ENCODE peak calls at places on chromosomes 12 and 14, in five cellular contexts. N is trophoblast cell; R is prostate gland; L is CD8-positive, alpha-beta memory T cell; E is tibial artery. F is an unnamed sample. For H3K4me1, the result is how much of the 10 kb centered on the place peaks cover.

GRCh38 chr12:54257332-54257731 is 22.6 kb downstream of the CBX5 start:
- DNase-seq in R (no peak), L (no peak), E (no peak), N (peak), F (no peak)

GRCh38 chr14:77406718-77407117 is 16.6 kb downstream of the NOXRED1 start:
- DNase-seq in R (no peak), E (no peak), N (no peak), L (no peak), F (no peak)

GRCh38 chr12:89328483-89329030 is 23.7 kb downstream of the DUSP6 start:
- DNase-seq in E (no peak), R (no peak), N (no peak), L (no peak), F (no peak)

GRCh38 chr14:71586131-71586893 is 345.9 kb upstream of the RGS6 start:
- DNase-seq in N (no peak), E (peak), L (no peak), R (no peak), F (no peak)

GRCh38 chr12:81095470-81096232 is 17.8 kb downstream of the ACSS3 start:
- DNase-seq in R (no peak), L (no peak), E (no peak), N (no peak), F (no peak)

GRCh38 chr14:50775357-50775756 is 55.6 kb downstream of the NIN start:
- DNase-seq in R (no peak), L (no peak), N (peak), E (no peak), F (no peak)

GRCh38 chr12:51393676-51394545 is 2.7 kb upstream of the GALNT6 start:
- DNase-seq in N (peak), E (no peak), L (peak), R (no peak), F (peak)

GRCh38 chr12:25996677-25997076 is 38.2 kb downstream of the RASSF8 start:
- DNase-seq in R (no peak), L (no peak), N (no peak), E (no peak), F (no peak)

GRCh38 chr14:61466249-61466904 is 145.0 kb downstream of the PRKCH start:
- DNase-seq in E (peak), R (no peak), L (no peak), N (peak), F (no peak)

GRCh38 chr12:22684124-22684523 is 59.2 kb downstream of the ETNK1 start:
- DNase-seq in L (no peak), E (no peak), N (no peak), R (no peak), F (no peak)

GRCh38 chr14:50344831-50345563 is 32.9 kb downstream of the DMAC2L start:
- DNase-seq in E (no peak), N (no peak), L (no peak), R (peak), F (no peak)

GRCh38 chr12:10722905-10723866 is at the start of gene YBX3:
- DNase-seq in R (peak), N (peak), L (peak), E (peak), F (no peak)

GRCh38 chr12:120851444-120851843 is 52.7 kb downstream of the SPPL3 start:
- DNase-seq in L (no peak), E (no peak), R (no peak), N (no peak), F (no peak)

GRCh38 chr14:53409974-53410373 is 256.9 kb upstream of the DDHD1 start:
- DNase-seq in E (no peak), N (peak), L (no peak), R (no peak), F (no peak)

GRCh38 chr12:79223210-79223609 is 358.6 kb downstream of the SYT1 start:
- DNase-seq in N (no peak), E (no peak), L (no peak), R (no peak), F (no peak)

DNA sequence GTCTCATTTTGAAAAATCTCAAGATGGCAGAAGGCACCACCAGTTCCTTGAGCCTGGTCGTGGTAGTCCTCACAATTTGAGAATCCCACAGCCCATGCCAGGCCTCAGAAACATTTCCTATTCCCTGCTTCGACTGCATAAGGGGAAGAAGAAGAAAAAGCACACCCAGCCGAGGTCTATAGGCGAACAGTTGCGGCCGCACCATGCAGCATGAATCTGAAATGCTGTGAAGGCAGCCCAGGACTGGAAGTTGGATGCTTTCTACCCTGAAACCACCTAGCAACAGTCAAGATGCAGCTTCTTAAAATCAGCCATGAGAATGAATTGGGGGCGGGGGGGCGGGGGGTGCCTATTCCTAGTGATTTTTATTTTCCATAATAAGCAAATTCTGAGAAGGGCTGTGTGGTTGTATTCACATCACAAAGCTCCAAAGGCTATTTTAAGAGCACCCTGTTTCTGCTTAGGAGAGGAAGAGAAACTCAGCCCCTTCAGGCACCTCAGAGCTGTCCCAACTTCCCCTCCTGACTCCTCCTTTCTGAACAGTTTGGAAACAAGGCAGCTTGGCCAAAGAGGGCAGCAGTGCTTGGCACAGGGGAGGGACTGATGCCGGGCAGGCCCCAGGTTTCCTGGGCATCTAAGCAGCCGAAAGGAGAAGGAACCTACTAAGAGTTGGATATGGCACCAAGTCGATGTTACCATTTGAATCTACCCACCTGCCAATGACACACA is 172.5 kb upstream of the FOXN3 start:
- DNase-seq in R (no peak), L (no peak), N (no peak), E (no peak), F (no peak)
- H3K27ac ChIP-seq in R (no peak), L (no peak), N (no peak), E (no peak), F (no peak)

GRCh38 chr12:1719139-1719538 is 28.3 kb downstream of the ADIPOR2 start:
- DNase-seq in E (no peak), L (no peak), R (no peak), N (no peak), F (no peak)
- H3K4me1 ChIP-seq in E (half or more), L (under half), R (under half), N (under half), F (under half)

GRCh38 chr14:91929700-91930099 is 17.8 kb downstream of the FBLN5 start:
- DNase-seq in E (no peak), N (no peak), R (no peak), L (no peak), F (no peak)

GRCh38 chr14:91926131-91926890 is 21.2 kb downstream of the FBLN5 start:
- DNase-seq in E (no peak), R (no peak), N (no peak), L (no peak), F (no peak)

GRCh38 chr14:91927216-91927615 is 20.3 kb downstream of the FBLN5 start:
- DNase-seq in N (no peak), R (no peak), L (no peak), E (no peak), F (no peak)

GRCh38 chr14:91925727-91926121 is 21.8 kb downstream of the FBLN5 start:
- DNase-seq in E (no peak), L (no peak), R (no peak), N (no peak), F (no peak)

GRCh38 chr14:91927800-91928199 is 19.7 kb downstream of the FBLN5 start:
- DNase-seq in E (no peak), L (no peak), R (no peak), N (no peak), F (no peak)
- H3K4me3 ChIP-seq in E (no peak), L (no peak), R (no peak), N (no peak), F (no peak)

GRCh38 chr12:104462931-104463339 is 6.2 kb downstream of the CHST11 start:
- DNase-seq in E (no peak), L (peak), R (no peak), N (no peak), F (peak)
- H3K27ac ChIP-seq in E (peak), L (peak), R (no peak), N (no peak), F (peak)

DNA sequence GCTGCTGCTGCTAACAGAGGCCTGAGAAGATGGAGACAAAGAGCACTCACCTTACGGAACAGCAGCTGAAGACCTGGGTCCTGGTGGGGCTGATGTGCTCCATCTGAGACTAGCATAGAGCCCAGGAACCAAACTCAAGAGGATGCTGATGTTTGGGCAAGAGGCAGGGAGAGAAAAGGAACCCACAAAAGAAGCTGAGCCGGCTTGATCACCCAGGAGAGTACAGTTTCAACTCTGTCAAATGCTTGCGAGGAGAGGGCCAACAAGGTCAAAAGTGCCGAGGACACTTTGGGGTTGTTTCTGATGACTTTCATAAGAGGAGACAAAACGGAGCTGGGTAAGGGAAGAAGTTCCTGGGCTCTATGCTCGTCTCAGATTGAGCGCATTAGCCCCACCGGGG is 17.3 kb upstream of the NT5DC3 start:
- DNase-seq in L (no peak), R (no peak), E (no peak), N (no peak), F (no peak)
- H3K4me1 ChIP-seq in L (under half), R (under half), E (under half), N (under half), F (under half)

GRCh38 chr12:108319277-108320234 is 19.6 kb downstream of the CMKLR1 start:
- DNase-seq in R (no peak), E (no peak), N (no peak), L (peak), F (no peak)

GRCh38 chr12:108316153-108316892 is 22.8 kb downstream of the CMKLR1 start:
- DNase-seq in L (peak), N (no peak), E (no peak), R (no peak), F (no peak)

GRCh38 chr12:108320503-108321293 is 18.4 kb downstream of the CMKLR1 start:
- DNase-seq in L (peak), N (no peak), E (no peak), R (no peak), F (no peak)

GRCh38 chr12:108317303-108318283 is 21.5 kb downstream of the CMKLR1 start:
- DNase-seq in N (no peak), R (no peak), L (no peak), E (no peak), F (no peak)

DNA sequence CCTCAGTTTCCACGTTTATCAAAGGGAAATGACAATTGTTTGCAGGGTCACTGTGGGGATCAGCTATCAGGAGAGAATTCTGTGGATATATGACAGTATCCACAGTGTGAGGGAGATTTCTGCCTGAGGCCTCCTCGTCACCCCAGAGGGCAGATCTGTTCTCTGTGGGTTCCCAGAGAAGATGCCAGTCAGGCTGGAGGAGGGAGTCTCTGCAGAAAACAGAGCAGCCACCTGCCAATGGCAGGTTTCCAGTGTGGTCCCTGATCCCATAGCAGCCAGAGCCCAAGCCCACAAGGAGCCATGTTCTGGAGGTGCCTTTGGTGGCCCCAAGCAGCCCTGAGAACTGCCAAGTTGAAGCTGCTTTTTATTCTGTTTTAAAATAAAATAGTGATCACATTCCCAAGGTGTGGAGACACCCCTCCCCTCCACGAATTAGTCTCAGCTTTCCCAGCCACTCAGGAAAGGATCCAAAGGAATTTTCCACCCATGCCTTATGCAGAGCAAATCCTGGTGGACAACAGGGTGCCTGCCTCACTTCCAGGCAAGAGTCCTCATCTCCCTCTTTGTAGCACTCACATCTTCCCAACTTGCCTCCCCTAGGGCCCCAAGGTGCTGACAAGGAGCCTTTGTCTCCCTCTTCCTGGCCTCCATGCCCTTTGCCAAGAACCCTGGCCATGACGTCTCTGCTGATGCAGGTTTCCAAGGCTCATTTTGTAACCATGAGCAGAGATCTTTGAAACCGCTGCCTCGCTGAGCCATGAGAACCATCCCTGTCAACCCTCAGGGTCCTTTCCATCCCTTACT is 20.4 kb downstream of the CMKLR1 start:
- DNase-seq in R (no peak), E (no peak), N (no peak), L (peak), F (no peak)
- H3K4me3 ChIP-seq in R (no peak), E (no peak), N (no peak), L (no peak), F (no peak)

GRCh38 chr14:93082576-93083001 is 33.1 kb downstream of the ITPK1 start:
- DNase-seq in E (no peak), N (no peak), L (no peak), R (no peak), F (no peak)
- H3K27ac ChIP-seq in E (peak), N (no peak), L (no peak), R (no peak), F (no peak)

GRCh38 chr14:99569725-99570541 is 34.1 kb downstream of the CCDC85C start:
- DNase-seq in L (no peak), E (no peak), R (no peak), N (no peak), F (no peak)

GRCh38 chr14:99570542-99571302 is 33.3 kb downstream of the CCDC85C start:
- DNase-seq in N (no peak), E (no peak), L (no peak), R (no peak), F (no peak)

GRCh38 chr14:99572173-99572999 is 31.6 kb downstream of the CCDC85C start:
- DNase-seq in L (no peak), N (peak), R (peak), E (no peak), F (no peak)

GRCh38 chr14:99573000-99573330 is 31.0 kb downstream of the CCDC85C start:
- DNase-seq in E (no peak), L (no peak), R (no peak), N (no peak), F (no peak)

DNA sequence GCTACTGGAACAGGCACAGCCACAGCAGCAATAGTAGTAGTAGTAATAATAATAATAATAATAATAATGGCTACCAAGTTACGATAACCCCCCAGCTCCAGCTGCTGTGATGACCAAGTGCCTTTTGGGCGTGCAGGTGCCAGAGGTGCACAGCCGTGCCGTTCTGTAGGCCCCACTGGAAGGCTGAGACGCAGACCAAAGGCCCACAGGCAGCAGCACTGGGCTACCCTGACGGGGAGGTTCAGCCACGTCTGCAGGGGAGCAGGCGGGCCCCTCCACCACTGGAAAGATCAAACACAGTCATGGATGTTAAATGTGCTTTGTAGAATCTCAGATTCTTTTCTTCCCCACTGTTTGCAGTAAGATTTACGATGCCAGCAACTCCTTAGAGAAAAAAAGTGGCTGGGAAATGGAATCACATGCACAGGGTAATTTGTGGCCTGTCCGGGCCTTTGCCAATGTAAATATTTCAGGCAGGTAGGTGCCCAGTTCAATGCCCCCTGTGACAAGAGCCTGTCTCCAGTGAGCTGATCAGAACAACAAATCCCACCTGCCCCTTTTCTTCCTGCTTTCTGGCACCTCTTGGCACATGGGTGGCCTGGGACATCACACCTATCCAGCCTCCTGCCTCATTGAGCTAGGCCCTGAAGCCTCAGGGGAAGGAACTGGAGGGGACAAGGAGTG is 32.6 kb downstream of the CCDC85C start:
- DNase-seq in L (no peak), R (peak), E (no peak), N (no peak), F (no peak)
- H3K4me1 ChIP-seq in L (under half), R (half or more), E (under half), N (half or more), F (under half)

GRCh38 chr14:48568252-48568651 is 892.8 kb upstream of the MDGA2 start:
- DNase-seq in R (no peak), L (no peak), N (no peak), E (no peak), F (no peak)

GRCh38 chr14:48563465-48563864 is 888.1 kb upstream of the MDGA2 start:
- DNase-seq in R (no peak), E (no peak), L (no peak), N (peak), F (no peak)

DNA sequence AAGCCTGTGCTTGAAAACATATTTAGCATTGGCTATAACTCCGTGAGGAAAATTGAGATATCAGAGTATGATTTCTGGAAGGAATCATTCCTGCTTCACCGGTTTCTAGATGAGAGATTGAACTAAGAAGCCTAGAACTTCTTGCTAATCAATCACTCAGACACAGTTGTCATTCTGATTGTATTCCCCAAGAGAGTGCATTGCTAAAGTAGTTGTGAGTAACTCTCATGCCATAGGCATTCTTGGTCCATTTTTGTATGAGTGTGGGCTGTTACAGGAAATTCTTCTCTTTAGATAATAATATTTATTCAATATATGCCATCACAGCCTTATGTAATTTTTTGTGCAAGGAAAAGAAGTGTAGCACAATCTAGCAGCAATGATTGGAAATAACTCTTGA is 893.3 kb upstream of the MDGA2 start:
- DNase-seq in R (no peak), E (no peak), L (no peak), N (no peak), F (no peak)
- H3K4me3 ChIP-seq in R (no peak), E (no peak), L (no peak), N (no peak), F (no peak)